ENCODE peak calls at places on chromosomes 3 and 15, in four cellular contexts. One of them, this sample, is unnamed.

GRCh38 chr15:58515807-58516206 is 84.0 kb downstream of the LIPC start:
- DNase-seq in cardiac muscle cell: no peak
- DNase-seq in progenitor cell of endocrine pancreas: no peak
- DNase-seq in SK-N-SH: no peak
- DNase-seq in this sample: no peak

GRCh38 chr15:43441316-43441715 is 51.6 kb downstream of the TP53BP1 start:
- DNase-seq in SK-N-SH: peak
- DNase-seq in progenitor cell of endocrine pancreas: no peak
- DNase-seq in cardiac muscle cell: peak
- DNase-seq in this sample: no peak

GRCh38 chr3:13135811-13136321 is 62.6 kb upstream of the IQSEC1 start:
- DNase-seq in progenitor cell of endocrine pancreas: no peak
- DNase-seq in cardiac muscle cell: no peak
- DNase-seq in SK-N-SH: no peak
- DNase-seq in this sample: no peak

GRCh38 chr15:59200560-59200959 is 6.1 kb upstream of the LDHAL6B start:
- DNase-seq in progenitor cell of endocrine pancreas: no peak
- DNase-seq in SK-N-SH: no peak
- DNase-seq in cardiac muscle cell: no peak
- DNase-seq in this sample: no peak

GRCh38 chr3:126436826-126437717 is 38.6 kb downstream of the ZXDC start:
- DNase-seq in cardiac muscle cell: no peak
- DNase-seq in SK-N-SH: peak
- DNase-seq in progenitor cell of endocrine pancreas: no peak
- DNase-seq in this sample: no peak

GRCh38 chr15:29612096-29612495 is 210.2 kb downstream of the TJP1 start:
- DNase-seq in cardiac muscle cell: peak
- DNase-seq in progenitor cell of endocrine pancreas: no peak
- DNase-seq in SK-N-SH: no peak
- DNase-seq in this sample: peak

GRCh38 chr15:52078876-52079700 is 33.5 kb downstream of the BCL2L10 start:
- DNase-seq in SK-N-SH: peak
- DNase-seq in cardiac muscle cell: peak
- DNase-seq in progenitor cell of endocrine pancreas: peak
- DNase-seq in this sample: peak

GRCh38 chr15:43776718-43777292 is at the start of gene ELL3:
- DNase-seq in SK-N-SH: peak
- DNase-seq in cardiac muscle cell: peak
- DNase-seq in progenitor cell of endocrine pancreas: peak
- DNase-seq in this sample: peak

GRCh38 chr3:52442409-52443267 is 2.3 kb downstream of the SEMA3G start:
- DNase-seq in progenitor cell of endocrine pancreas: no peak
- DNase-seq in cardiac muscle cell: no peak
- DNase-seq in SK-N-SH: peak
- DNase-seq in this sample: no peak

GRCh38 chr3:125582707-125583106 is 12.6 kb downstream of the OSBPL11 start:
- DNase-seq in cardiac muscle cell: peak
- DNase-seq in progenitor cell of endocrine pancreas: no peak
- DNase-seq in SK-N-SH: peak
- DNase-seq in this sample: no peak

GRCh38 chr3:96813820-96814580 is 394 bp upstream of the EPHA6 start:
- DNase-seq in progenitor cell of endocrine pancreas: peak
- DNase-seq in SK-N-SH: peak
- DNase-seq in cardiac muscle cell: peak
- DNase-seq in this sample: peak

GRCh38 chr3:13787533-13787932 is 92.3 kb downstream of the WNT7A start:
- DNase-seq in SK-N-SH: no peak
- DNase-seq in cardiac muscle cell: no peak
- DNase-seq in progenitor cell of endocrine pancreas: no peak
- DNase-seq in this sample: no peak

GRCh38 chr15:74343127-74343796 is 24.2 kb downstream of the CYP11A1 start:
- DNase-seq in progenitor cell of endocrine pancreas: no peak
- DNase-seq in cardiac muscle cell: no peak
- DNase-seq in SK-N-SH: no peak
- DNase-seq in this sample: no peak

GRCh38 chr3:182967218-182968204 is 12.8 kb downstream of the DCUN1D1 start:
- DNase-seq in SK-N-SH: no peak
- DNase-seq in progenitor cell of endocrine pancreas: no peak
- DNase-seq in cardiac muscle cell: no peak
- DNase-seq in this sample: no peak

GRCh38 chr3:186277268-186277909 is 84.6 kb downstream of the DGKG start:
- DNase-seq in cardiac muscle cell: peak
- DNase-seq in progenitor cell of endocrine pancreas: no peak
- DNase-seq in SK-N-SH: no peak
- DNase-seq in this sample: peak

GRCh38 chr3:55484741-55485207 is 2.3 kb downstream of the WNT5A start:
- DNase-seq in SK-N-SH: no peak
- DNase-seq in progenitor cell of endocrine pancreas: no peak
- DNase-seq in cardiac muscle cell: no peak
- DNase-seq in this sample: no peak

GRCh38 chr3:169348981-169349942 is 314.2 kb downstream of the MECOM start:
- DNase-seq in progenitor cell of endocrine pancreas: no peak
- DNase-seq in SK-N-SH: no peak
- DNase-seq in cardiac muscle cell: peak
- DNase-seq in this sample: no peak

GRCh38 chr15:75966073-75966472 is 46.2 kb downstream of the NRG4 start:
- DNase-seq in SK-N-SH: no peak
- DNase-seq in progenitor cell of endocrine pancreas: no peak
- DNase-seq in cardiac muscle cell: peak
- DNase-seq in this sample: no peak

GRCh38 chr15:82043130-82043673 is 2.6 kb downstream of the MEX3B start:
- DNase-seq in SK-N-SH: peak
- DNase-seq in progenitor cell of endocrine pancreas: no peak
- DNase-seq in cardiac muscle cell: no peak
- DNase-seq in this sample: no peak

GRCh38 chr3:172516318-172517214 is 6.7 kb downstream of the TNFSF10 start:
- DNase-seq in cardiac muscle cell: peak
- DNase-seq in progenitor cell of endocrine pancreas: no peak
- DNase-seq in SK-N-SH: no peak
- DNase-seq in this sample: no peak

GRCh38 chr3:105656607-105657504 is 212.0 kb downstream of the CBLB start:
- DNase-seq in SK-N-SH: no peak
- DNase-seq in cardiac muscle cell: no peak
- DNase-seq in progenitor cell of endocrine pancreas: no peak
- DNase-seq in this sample: no peak

GRCh38 chr15:80531388-80532184 is 127.4 kb downstream of the ARNT2 start:
- DNase-seq in cardiac muscle cell: peak
- DNase-seq in SK-N-SH: no peak
- DNase-seq in progenitor cell of endocrine pancreas: no peak
- DNase-seq in this sample: no peak

GRCh38 chr3:190601597-190601996 is 87.7 kb downstream of the IL1RAP start:
- DNase-seq in progenitor cell of endocrine pancreas: no peak
- DNase-seq in SK-N-SH: no peak
- DNase-seq in cardiac muscle cell: peak
- DNase-seq in this sample: no peak

GRCh38 chr3:55868347-55868746 is 381.2 kb upstream of the WNT5A start:
- DNase-seq in cardiac muscle cell: no peak
- DNase-seq in SK-N-SH: no peak
- DNase-seq in progenitor cell of endocrine pancreas: no peak
- DNase-seq in this sample: no peak

GRCh38 chr3:178385280-178385952 is 150.8 kb upstream of the KCNMB2 start:
- DNase-seq in progenitor cell of endocrine pancreas: no peak
- DNase-seq in cardiac muscle cell: peak
- DNase-seq in SK-N-SH: peak
- DNase-seq in this sample: peak

GRCh38 chr3:38739931-38740330 is 76.1 kb downstream of the SCN10A start:
- DNase-seq in progenitor cell of endocrine pancreas: no peak
- DNase-seq in SK-N-SH: no peak
- DNase-seq in cardiac muscle cell: no peak
- DNase-seq in this sample: no peak
- TF ChIP-seq CTCF in progenitor cell of endocrine pancreas: no peak
- TF ChIP-seq CTCF in SK-N-SH: no peak
- TF ChIP-seq CTCF in cardiac muscle cell: no peak
- TF ChIP-seq CTCF in this sample: no peak

DNA sequence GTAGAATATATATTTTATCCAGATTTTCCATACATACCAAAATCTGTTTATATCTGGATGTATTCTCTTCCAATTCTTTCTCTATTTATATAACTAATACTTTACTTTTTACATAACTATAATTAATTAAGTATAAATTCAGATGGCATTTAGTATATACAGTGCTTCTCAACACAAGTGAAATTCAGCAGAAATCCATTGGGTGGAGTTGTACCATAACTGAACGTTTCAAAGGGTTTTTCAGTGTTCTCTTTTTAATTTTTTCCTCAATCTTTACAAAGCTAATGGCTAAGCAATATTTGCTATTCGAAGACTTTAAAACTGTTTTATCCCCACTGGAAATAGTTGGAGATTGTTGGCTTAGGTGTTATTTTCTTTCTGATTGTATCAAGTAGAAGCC is 13.9 kb upstream of the ZBBX start:
- DNase-seq in progenitor cell of endocrine pancreas: no peak
- DNase-seq in SK-N-SH: no peak
- DNase-seq in cardiac muscle cell: no peak
- DNase-seq in this sample: no peak
- TF ChIP-seq CTCF in progenitor cell of endocrine pancreas: peak
- TF ChIP-seq CTCF in SK-N-SH: peak
- TF ChIP-seq CTCF in cardiac muscle cell: no peak
- TF ChIP-seq CTCF in this sample: no peak

DNA sequence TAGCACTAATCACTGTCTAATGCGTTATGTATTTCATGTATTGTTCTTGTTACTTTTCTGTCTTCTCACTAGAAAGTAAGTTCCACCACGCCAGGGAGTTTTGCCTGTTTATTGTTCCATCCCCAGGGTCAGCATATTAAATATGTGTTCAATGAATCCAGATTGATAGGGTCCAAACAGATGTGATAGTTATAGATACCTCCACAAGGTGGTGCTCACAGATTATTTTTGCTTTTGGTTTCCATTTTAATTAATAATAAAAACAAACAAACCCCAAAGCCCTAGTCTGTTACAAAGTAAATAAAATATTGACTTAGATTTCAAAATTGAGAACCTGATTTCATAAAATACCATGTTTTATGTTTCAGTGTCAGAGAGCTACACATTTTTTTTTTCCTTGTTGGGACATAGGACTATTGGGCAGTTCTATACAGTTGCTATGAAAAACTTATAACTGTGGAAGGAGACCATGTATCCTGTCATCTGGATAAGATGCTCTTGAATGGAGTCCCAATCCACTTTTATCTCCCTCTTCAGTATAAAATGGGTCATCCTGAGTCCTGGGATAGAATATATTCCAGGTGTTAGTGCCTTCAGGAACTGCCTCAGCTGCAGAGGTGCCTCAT is 12.4 kb downstream of the OTOL1 start:
- DNase-seq in progenitor cell of endocrine pancreas: no peak
- DNase-seq in cardiac muscle cell: no peak
- DNase-seq in SK-N-SH: peak
- DNase-seq in this sample: no peak
- TF ChIP-seq CTCF in progenitor cell of endocrine pancreas: peak
- TF ChIP-seq CTCF in cardiac muscle cell: peak
- TF ChIP-seq CTCF in SK-N-SH: peak
- TF ChIP-seq CTCF in this sample: peak

GRCh38 chr3:142866841-142867631 is 21.8 kb downstream of the PCOLCE2 start:
- DNase-seq in progenitor cell of endocrine pancreas: peak
- DNase-seq in SK-N-SH: no peak
- DNase-seq in cardiac muscle cell: no peak
- DNase-seq in this sample: peak
- TF ChIP-seq CTCF in progenitor cell of endocrine pancreas: peak
- TF ChIP-seq CTCF in SK-N-SH: peak
- TF ChIP-seq CTCF in cardiac muscle cell: no peak
- TF ChIP-seq CTCF in this sample: no peak

GRCh38 chr15:97030251-97030650 is 699.8 kb downstream of the NR2F2 start:
- DNase-seq in SK-N-SH: no peak
- DNase-seq in cardiac muscle cell: no peak
- DNase-seq in progenitor cell of endocrine pancreas: no peak
- DNase-seq in this sample: no peak
- TF ChIP-seq CTCF in SK-N-SH: no peak
- TF ChIP-seq CTCF in cardiac muscle cell: no peak
- TF ChIP-seq CTCF in progenitor cell of endocrine pancreas: no peak
- TF ChIP-seq CTCF in this sample: no peak

This sample was measured in endothelial cell.